ENCODE peak calls at places on chromosomes 13 and 19, in eight cellular contexts. T is CD8-positive, alpha-beta T cell; X is prostate gland; G is HFF-Myc; A is heart right ventricle; D is AG09309; V is fibroblast of mammary gland; O is breast epithelium. N is an unnamed sample.

GRCh38 chr13:74132152-74132767 is 1.9 kb downstream of the KLF12 start:
- DNase-seq in T (no peak), X (no peak), G (no peak), A (no peak), D (no peak), V (no peak), O (no peak), N (no peak)

GRCh38 chr13:98433654-98434053 is 143.3 kb downstream of the STK24 start:
- DNase-seq in T (no peak), X (no peak), G (no peak), A (no peak), D (no peak), V (no peak), O (no peak), N (no peak)

GRCh38 chr19:49946415-49946814 is 14.6 kb downstream of the SIGLEC11 start:
- DNase-seq in T (no peak), X (no peak), G (no peak), A (no peak), D (no peak), V (no peak), O (no peak), N (no peak)

GRCh38 chr19:14165986-14166385 is 29.6 kb upstream of the ASF1B start:
- DNase-seq in T (no peak), X (no peak), G (no peak), A (no peak), D (no peak), V (no peak), O (no peak), N (no peak)

GRCh38 chr13:68727788-68728187 is 1379.8 kb upstream of the ATXN8OS start:
- DNase-seq in T (no peak), X (no peak), G (no peak), A (no peak), D (no peak), V (no peak), O (no peak), N (no peak)

GRCh38 chr13:28117689-28118377 is 17.5 kb upstream of the FLT3 start:
- DNase-seq in T (no peak), X (peak; percentile 43), G (no peak), A (peak; percentile 56), D (no peak), V (no peak), O (no peak), N (no peak)

GRCh38 chr13:49272296-49272695 is 24.6 kb downstream of the CDADC1 start:
- DNase-seq in T (no peak), X (no peak), G (no peak), A (no peak), D (no peak), V (no peak), O (no peak), N (no peak)

GRCh38 chr13:30796833-30797601 is 61.7 kb downstream of the ALOX5AP start:
- DNase-seq in T (no peak), X (peak; percentile 84), G (no peak), A (no peak), D (no peak), V (no peak), O (peak; percentile 82), N (peak; percentile 21)

DNA sequence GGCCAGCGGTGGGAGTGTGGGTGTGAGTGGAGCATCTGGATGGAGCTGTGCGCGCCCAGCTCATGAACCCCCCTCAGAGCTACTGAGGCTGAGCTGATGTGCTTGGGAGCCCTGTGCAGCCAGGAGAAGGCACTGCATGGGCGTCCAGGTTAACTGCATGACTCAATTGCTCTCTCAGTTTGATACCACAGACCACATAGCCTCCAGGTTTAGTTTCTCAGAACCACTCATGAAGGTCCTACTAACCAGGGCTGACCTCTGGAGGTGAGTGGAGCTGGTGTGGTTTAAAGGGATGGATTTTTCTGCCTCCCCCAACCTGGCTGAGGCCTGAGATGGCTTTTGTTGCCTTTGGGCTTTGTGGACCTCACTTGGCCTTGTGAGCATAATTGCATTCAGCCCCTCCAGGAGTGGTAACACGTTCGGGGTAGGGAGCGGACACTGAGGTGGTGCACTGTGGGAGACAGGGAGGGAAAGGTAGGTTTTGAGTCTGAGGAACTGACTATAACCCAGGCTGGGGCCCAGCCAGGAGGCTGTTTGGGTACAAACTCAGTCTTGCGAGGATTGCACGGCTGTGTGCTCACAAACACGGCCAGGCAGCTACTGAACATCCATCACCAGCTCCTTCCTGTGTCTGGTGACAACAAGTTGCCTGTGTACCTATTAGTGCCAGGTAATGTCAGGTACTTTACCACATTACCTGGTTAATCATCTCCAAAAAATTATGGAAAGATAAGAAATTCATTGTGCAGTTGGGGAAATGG is 97.5 kb downstream of the RGCC start:
- DNase-seq in T (no peak), X (no peak), G (no peak), A (no peak), D (no peak), V (no peak), O (no peak), N (no peak)
- TF ChIP-seq CTCF in T (no peak), X (no peak), G (no peak), A (no peak), D (no peak), V (no peak), O (no peak), N (no peak)

DNA sequence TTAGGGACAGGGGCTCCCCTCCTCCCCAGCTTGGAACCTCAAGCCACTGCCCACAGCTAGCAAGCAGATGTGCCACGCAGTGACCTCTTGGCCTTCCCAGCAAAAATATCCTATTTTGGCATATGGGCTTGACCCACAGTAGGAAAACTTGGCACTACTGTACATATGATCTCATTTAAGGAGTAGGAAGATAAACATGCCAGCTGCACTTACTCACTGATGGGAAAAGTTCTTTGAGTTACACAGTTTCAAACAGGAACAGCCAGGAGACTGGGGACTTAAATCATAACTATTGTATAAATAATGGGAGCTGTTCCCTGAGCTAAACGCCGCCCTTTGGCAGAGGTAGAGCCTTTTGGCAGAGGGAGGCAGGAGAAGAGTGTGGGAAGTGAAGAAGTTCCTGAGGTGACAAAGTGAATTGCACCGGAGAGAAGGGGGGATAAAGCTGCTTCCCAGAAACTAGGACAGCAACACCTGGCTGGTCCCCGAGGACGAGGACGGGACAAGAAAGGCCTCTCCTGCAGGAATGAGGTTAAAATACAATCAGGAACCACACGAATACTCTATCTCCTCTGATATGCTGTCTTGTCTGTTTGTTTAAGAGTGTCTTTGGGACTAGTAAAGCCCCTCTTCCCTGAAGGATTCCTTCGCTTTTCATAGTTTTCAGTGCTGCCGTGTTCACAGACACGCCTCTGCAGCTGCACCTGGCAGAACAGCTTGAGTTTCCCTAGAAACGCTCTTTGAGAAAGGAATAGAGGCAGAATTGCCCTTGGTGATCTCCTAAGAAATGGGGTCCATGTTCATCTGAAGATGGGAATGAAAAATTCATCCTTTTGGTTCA is 5.9 kb downstream of the SACS start:
- DNase-seq in T (no peak), X (peak; percentile 70), G (peak; percentile 82), A (peak; percentile 13), D (peak; percentile 77), V (peak; percentile 96), O (peak; percentile 57), N (peak; percentile 89)
- H3K4me3 ChIP-seq in T (no peak overlapping the region), X (no peak overlapping the region), G (peak overlapping the region; percentile 35), A (peak overlapping the region; percentile 5), D (no peak overlapping the region), V (no peak overlapping the region), O (no peak overlapping the region), N (peak overlapping the region; percentile 21)

GRCh38 chr19:33240181-33240771 is 14.6 kb upstream of the SLC7A10 start:
- DNase-seq in T (no peak), X (no peak), G (no peak), A (no peak), D (no peak), V (no peak), O (no peak), N (no peak)
- TF ChIP-seq CTCF in T (no peak), X (no peak), G (no peak), A (no peak), D (no peak), V (no peak), O (no peak), N (no peak)

GRCh38 chr19:55550321-55550650 is 4.9 kb upstream of the SBK3 start:
- DNase-seq in T (no peak), X (no peak), G (no peak), A (no peak), D (no peak), V (no peak), O (no peak), N (no peak)
- H3K4me3 ChIP-seq in T (no peak overlapping the region), X (no peak overlapping the region), G (peak overlapping the region; percentile 23), A (peak overlapping the region; percentile 51), D (no peak overlapping the region), V (no peak overlapping the region), O (no peak overlapping the region), N (no peak overlapping the region)

DNA sequence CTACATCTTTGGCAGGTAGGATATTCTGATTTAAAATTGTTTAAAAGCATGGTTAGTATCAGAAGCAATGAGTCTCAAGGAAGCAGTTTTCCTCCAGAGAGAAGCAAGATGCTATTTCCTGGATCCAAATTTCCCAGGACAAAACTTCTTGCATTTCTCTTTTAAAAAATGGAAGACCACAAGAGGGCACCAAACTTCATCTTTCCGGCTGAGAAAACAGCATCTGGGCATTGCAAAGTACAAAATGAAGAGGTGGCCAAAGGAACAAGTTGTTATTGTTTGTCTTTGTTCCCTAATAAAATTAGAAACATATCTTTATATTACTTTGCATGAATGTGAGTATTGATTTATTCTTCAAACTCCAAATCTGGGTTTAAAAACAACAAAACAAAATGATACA is 60.0 kb upstream of the LRCH1 start:
- DNase-seq in T (no peak), X (peak; percentile 46), G (no peak), A (peak; percentile 29), D (no peak), V (peak; percentile 67), O (no peak), N (peak; percentile 68)
- TF ChIP-seq CTCF in T (peak; percentile 79), X (peak; percentile 74), G (peak; percentile 46), A (peak; percentile 78), D (peak; percentile 54), V (peak; percentile 62), O (peak; percentile 58), N (peak; percentile 53)

N was measured in LNCaP clone FGC.